ENCODE peak calls at places on chromosomes 16 and 17, in four cellular contexts. B is esophagus muscularis mucosa, I is stomach, H is spleen. X is an unnamed sample.

GRCh38 chr16:77213542-77214108 is 14.4 kb downstream of the SYCE1L start:
- DNase-seq in H (peak; percentile 81), I (no peak), B (no peak), X (no peak)

GRCh38 chr16:73047536-73048291 is at the start of gene ZFHX3:
- DNase-seq in B (no peak), I (peak; percentile 79), H (peak; percentile 89), X (peak; percentile 86)

GRCh38 chr16:17467923-17468540 is 2.7 kb downstream of the XYLT1 start:
- DNase-seq in H (peak; percentile 81), B (no peak), I (peak; percentile 67), X (peak; percentile 73)

GRCh38 chr17:65228734-65229390 is 91.7 kb downstream of the RGS9 start:
- DNase-seq in B (no peak), I (no peak), H (no peak), X (no peak)

GRCh38 chr17:75820411-75821080 is 23.7 kb downstream of the UNC13D start:
- DNase-seq in I (no peak), H (no peak), B (no peak), X (no peak)

GRCh38 chr16:87689956-87690465 is 75.8 kb downstream of the KLHDC4 start:
- DNase-seq in H (no peak), B (no peak), I (no peak), X (no peak)

GRCh38 chr17:1709971-1710806 is at the start of gene TLCD2:
- DNase-seq in B (no peak), I (peak; percentile 80), H (peak; percentile 85), X (no peak)

GRCh38 chr17:31339906-31340661 is 18.7 kb upstream of the EVI2A start:
- DNase-seq in H (no peak), I (no peak), B (no peak), X (no peak)

GRCh38 chr16:54280751-54281150 is 5.8 kb downstream of the IRX3 start:
- DNase-seq in I (no peak), H (no peak), B (no peak), X (peak; percentile 59)

GRCh38 chr17:74785096-74785980 is 9.2 kb upstream of the NAT9 start:
- DNase-seq in B (no peak), H (no peak), I (no peak), X (no peak)

GRCh38 chr16:27822529-27823437 is 240.7 kb downstream of the GSG1L start:
- DNase-seq in H (peak; percentile 39), B (no peak), I (peak; percentile 28), X (peak; percentile 26)

GRCh38 chr17:47649972-47650524 is 329 bp downstream of the KPNB1 start:
- DNase-seq in H (peak; percentile 91), B (peak; percentile 92), I (peak; percentile 54), X (no peak)

GRCh38 chr17:50707296-50708049 is at the start of gene ANKRD40:
- DNase-seq in H (peak; percentile 95), B (peak; percentile 99), I (peak; percentile 93), X (peak; percentile 95)

GRCh38 chr17:72117470-72117747 is 3.4 kb upstream of the SOX9 start:
- DNase-seq in B (no peak), I (no peak), H (no peak), X (no peak)

GRCh38 chr16:71927787-71928186 is 32.5 kb downstream of the IST1 start:
- DNase-seq in H (no peak), B (no peak), I (no peak), X (no peak)

GRCh38 chr17:50785126-50785525 is 17.8 kb upstream of the ANKRD40CL start:
- DNase-seq in H (no peak), B (no peak), I (no peak), X (no peak)

GRCh38 chr16:89732918-89733242 is 11.5 kb downstream of the ZNF276 start:
- DNase-seq in B (no peak), H (no peak), I (no peak), X (no peak)

GRCh38 chr17:83152745-83153611 is 73.6 kb downstream of the METRNL start:
- DNase-seq in I (no peak), B (peak; percentile 92), H (peak; percentile 76), X (peak; percentile 77)

GRCh38 chr17:1912146-1912545 is 82.3 kb downstream of the RPA1 start:
- DNase-seq in B (no peak), I (no peak), H (no peak), X (no peak)

GRCh38 chr17:1467898-1468492 is 12.0 kb upstream of the CRK start:
- DNase-seq in I (no peak), B (no peak), H (no peak), X (no peak)

GRCh38 chr16:71784093-71784492 is 24.5 kb downstream of the AP1G1 start:
- DNase-seq in H (no peak), I (no peak), B (no peak), X (no peak)

GRCh38 chr17:42275527-42276358 is 448 bp downstream of the STAT5B start:
- DNase-seq in I (no peak), B (no peak), H (peak; percentile 74), X (no peak)

GRCh38 chr17:8117980-8118768 is at the start of gene ALOXE3:
- DNase-seq in H (peak; percentile 81), B (no peak), I (peak; percentile 58), X (peak; percentile 79)

GRCh38 chr16:47888142-47888541 is 267.7 kb downstream of the ABCC12 start:
- DNase-seq in H (no peak), B (no peak), I (no peak), X (no peak)

GRCh38 chr17:45395569-45396415 is 36.9 kb downstream of the ARHGAP27 start:
- DNase-seq in B (no peak), I (no peak), H (no peak), X (no peak)

GRCh38 chr16:72787130-72787518 is 260.8 kb downstream of the ZFHX3 start:
- DNase-seq in B (no peak), I (no peak), H (peak; percentile 72), X (no peak)

GRCh38 chr16:27759301-27759871 is 209.4 kb downstream of the KATNIP start:
- DNase-seq in I (no peak), B (no peak), H (no peak), X (no peak)

GRCh38 chr17:51869387-51869786 is 289.1 kb downstream of the CA10 start:
- DNase-seq in H (no peak), B (no peak), I (no peak), X (no peak)

GRCh38 chr16:19119564-19119963 is 5.8 kb downstream of the ITPRIPL2 start:
- DNase-seq in B (no peak), I (no peak), H (no peak), X (no peak)

DNA sequence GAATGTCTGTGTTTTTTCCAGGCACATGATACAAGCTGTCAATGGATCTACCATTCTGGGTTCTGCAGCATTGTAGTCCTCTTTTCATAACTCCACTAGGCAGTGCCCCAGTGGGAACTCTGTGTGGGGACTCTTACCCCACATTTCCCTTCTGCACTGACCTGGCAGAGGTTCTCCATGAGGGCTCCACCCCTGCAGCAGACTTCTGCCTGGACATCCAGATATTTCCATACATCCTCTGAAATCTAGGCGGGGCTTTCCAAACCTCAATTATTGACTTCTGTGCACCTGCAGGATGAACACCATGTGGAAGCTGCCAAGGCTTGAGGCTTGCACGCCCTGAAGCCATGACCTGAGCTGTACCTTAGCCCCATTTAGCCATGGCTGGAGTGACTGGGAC is 56.0 kb downstream of the ACSM2A start:
- DNase-seq in B (peak; percentile 72), H (no peak), I (no peak), X (no peak)
- H3K9me3 ChIP-seq in B (peaks cover 9% of the 10 kb centered on the region), H (peaks cover 24% of the 10 kb centered on the region), I (no peaks in the 10 kb centered on the region), X (peaks cover 5% of the 10 kb centered on the region)

DNA sequence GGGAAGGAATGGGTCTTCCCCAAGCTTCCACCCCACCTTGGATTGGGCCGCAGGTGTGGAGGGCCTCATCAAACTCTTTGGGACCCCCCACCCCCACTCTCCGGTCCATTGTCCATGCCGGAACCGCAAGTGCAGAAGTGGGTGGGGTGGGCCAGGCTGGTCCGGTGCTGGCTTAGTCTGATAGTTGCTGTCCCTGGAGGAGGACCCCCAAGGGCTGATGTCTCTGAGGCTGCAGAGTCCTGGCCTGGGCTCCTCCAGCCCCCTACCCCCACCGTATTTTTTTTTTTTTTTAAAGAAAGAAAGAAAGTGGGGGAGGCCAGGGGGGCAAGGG is 7.1 kb upstream of the ATXN7L3 start:
- DNase-seq in H (no peak), I (no peak), B (no peak), X (no peak)
- H3K4me1 ChIP-seq in H (peaks cover 47% of the 10 kb centered on the region), I (peaks cover 24% of the 10 kb centered on the region), B (peaks cover 27% of the 10 kb centered on the region), X (peaks cover 36% of the 10 kb centered on the region)

GRCh38 chr16:69756705-69757104 is 2.0 kb upstream of the NOB1 start:
- DNase-seq in I (no peak), H (no peak), B (no peak), X (peak; percentile 26)

GRCh38 chr16:69754143-69754468 is 620 bp downstream of the NOB1 start:
- DNase-seq in I (no peak), H (no peak), B (no peak), X (no peak)

GRCh38 chr16:69748694-69749345 is 5.9 kb downstream of the NOB1 start:
- DNase-seq in I (no peak), B (no peak), H (peak; percentile 55), X (no peak)

DNA sequence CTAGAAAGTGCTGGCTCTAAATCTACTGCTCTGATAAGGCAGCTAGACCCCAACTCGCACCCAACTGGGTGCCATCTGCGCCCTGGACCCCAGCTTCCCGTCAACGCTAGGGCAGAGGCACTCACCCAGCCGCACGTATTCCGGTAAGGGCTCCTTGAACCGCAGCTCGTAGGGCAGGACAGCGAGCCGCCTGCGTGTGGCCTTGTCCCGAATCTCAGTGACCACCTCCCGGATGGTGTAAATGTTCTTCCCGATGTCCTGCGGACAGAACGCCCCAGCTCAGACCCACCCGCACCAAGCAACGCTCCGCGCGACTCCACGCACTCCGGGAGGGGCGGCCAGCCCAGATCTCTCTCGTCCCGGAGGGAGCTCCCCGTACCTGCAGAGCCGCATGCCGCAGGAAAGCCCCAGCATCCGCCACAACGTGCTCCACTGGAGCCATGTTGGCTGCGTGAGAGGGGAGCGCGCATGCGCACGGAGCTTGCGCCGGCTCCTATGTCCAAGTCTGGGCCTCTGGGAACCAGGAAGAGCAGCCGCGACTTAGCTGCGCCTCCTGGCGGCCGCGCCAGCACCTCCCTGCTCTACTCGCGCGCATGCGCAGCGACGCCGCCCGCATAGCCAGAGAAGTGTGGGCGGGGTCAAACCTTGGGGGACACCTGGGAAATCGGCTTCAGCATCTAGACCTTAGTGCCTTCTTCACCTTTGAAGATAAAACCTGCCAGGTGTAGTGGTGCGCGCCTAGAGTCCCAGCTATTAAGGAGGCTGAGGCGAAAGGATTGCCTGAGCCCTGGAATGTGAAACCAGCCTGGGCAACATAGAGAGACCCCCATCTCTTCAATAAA is at the start of gene NOB1:
- DNase-seq in I (peak; percentile 97), H (peak; percentile 100), B (peak; percentile 98), X (peak; percentile 95)
- TF ChIP-seq POLR2AphosphoS5 in I (peak; percentile 95), H (peak; percentile 97), B (peak; percentile 91), X (peak; percentile 82)

GRCh38 chr16:46775214-46775613 is 27.1 kb upstream of the MYLK3 start:
- DNase-seq in B (no peak), H (no peak), I (no peak), X (no peak)

GRCh38 chr16:46772463-46772862 is 24.3 kb upstream of the MYLK3 start:
- DNase-seq in B (no peak), I (no peak), H (no peak), X (peak; percentile 7)

GRCh38 chr16:46768809-46769208 is 20.7 kb upstream of the MYLK3 start:
- DNase-seq in I (no peak), H (peak; percentile 22), B (no peak), X (no peak)

GRCh38 chr16:46777804-46778203 is 29.7 kb upstream of the MYLK3 start:
- DNase-seq in H (no peak), B (no peak), I (no peak), X (no peak)

DNA sequence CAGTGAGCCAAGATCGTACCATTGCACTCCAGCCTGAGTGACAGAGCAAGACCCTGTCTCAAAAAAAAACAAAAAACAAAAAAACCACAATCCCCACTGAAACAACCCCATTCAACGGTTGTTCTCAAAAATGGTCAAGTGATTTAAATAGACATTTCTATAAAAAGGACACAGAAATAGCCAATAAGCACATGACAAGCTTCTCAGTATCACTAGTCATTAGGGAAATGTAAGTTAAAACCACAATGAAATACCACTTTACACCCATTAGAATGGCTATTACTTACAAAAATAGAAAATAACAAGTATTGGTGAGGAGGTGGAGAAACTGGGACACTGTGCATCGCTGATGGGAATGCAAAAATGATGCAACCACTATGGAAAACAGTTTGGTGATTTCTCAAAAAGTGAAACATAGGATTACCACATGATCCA is 26.6 kb upstream of the MYLK3 start:
- DNase-seq in I (no peak), H (no peak), B (no peak), X (no peak)
- H3K9me3 ChIP-seq in I (no peaks in the 10 kb centered on the region), H (no peaks in the 10 kb centered on the region), B (no peaks in the 10 kb centered on the region), X (no peaks in the 10 kb centered on the region)

X was measured in suprapubic skin.